ENCODE peak calls at places on chromosomes 7 and 10, in nine cellular contexts. J is H7; K is stomach; F is CD4-positive, alpha-beta T cell; C is effector CD4-positive, alpha-beta T cell; P is NCI-H1694 treated with DMSO at 0.1 percent for 48 hours; G is T-helper 17 cell; A is ELF-1; R is AG09309. U is an unnamed sample.
A peak's percentile ranks its signal among the peaks of the same experiment; 100 is the strongest.

GRCh38 chr10:49117366-49117905 is 2.1 kb upstream of the VSTM4 start:
- DNase-seq in J (no peak), K (no peak), F (no peak), C (no peak), P (no peak), G (no peak), A (no peak), R (no peak), U (no peak)

GRCh38 chr7:91182819-91183405 is 81.3 kb upstream of the FZD1 start:
- DNase-seq in J (no peak), K (no peak), F (no peak), C (no peak), P (no peak), G (no peak), A (no peak), R (peak; percentile 91), U (peak; percentile 80)

GRCh38 chr7:155738652-155739537 is 73.4 kb downstream of the SHH start:
- DNase-seq in J (peak; percentile 61), K (peak; percentile 82), F (peak; percentile 48), C (peak; percentile 53), P (peak; percentile 76), G (no peak), A (peak; percentile 74), R (peak; percentile 52), U (peak; percentile 14)

GRCh38 chr7:137462847-137463246 is 119.3 kb upstream of the PTN start:
- DNase-seq in J (no peak), K (no peak), F (no peak), C (no peak), P (no peak), G (no peak), A (no peak), R (no peak), U (no peak)

GRCh38 chr10:24518981-24519597 is 204.6 kb downstream of the ARHGAP21 start:
- DNase-seq in J (peak; percentile 73), K (peak; percentile 61), F (peak; percentile 5), C (peak; percentile 4), P (peak; percentile 33), G (no peak), A (peak; percentile 63), R (no peak), U (no peak)

GRCh38 chr10:97849101-97849490 is 547 bp upstream of the GOLGA7B start:
- DNase-seq in J (no peak), K (no peak), F (no peak), C (no peak), P (peak; percentile 46), G (no peak), A (no peak), R (no peak), U (no peak)

GRCh38 chr7:130823060-130823459 is 89.1 kb upstream of the KLF14 start:
- DNase-seq in J (no peak), K (no peak), F (no peak), C (no peak), P (no peak), G (no peak), A (no peak), R (no peak), U (no peak)

GRCh38 chr7:70881470-70881869 is 250.5 kb upstream of the GALNT17 start:
- DNase-seq in J (no peak), K (no peak), F (no peak), C (no peak), P (no peak), G (no peak), A (no peak), R (no peak), U (no peak)

GRCh38 chr7:29278362-29279070 is 83.9 kb downstream of the CHN2 start:
- DNase-seq in J (no peak), K (no peak), F (no peak), C (no peak), P (peak; percentile 47), G (no peak), A (no peak), R (no peak), U (no peak)

GRCh38 chr10:71921319-71922027 is 42.7 kb upstream of the CHST3 start:
- DNase-seq in J (no peak), K (no peak), F (no peak), C (no peak), P (no peak), G (no peak), A (peak; percentile 20), R (no peak), U (no peak)

GRCh38 chr7:34842782-34843181 is 184.8 kb downstream of the NPSR1 start:
- DNase-seq in J (no peak), K (no peak), F (no peak), C (no peak), P (no peak), G (no peak), A (no peak), R (no peak), U (no peak)

GRCh38 chr7:45092931-45093235 is 4.1 kb upstream of the NACAD start:
- DNase-seq in J (no peak), K (no peak), F (no peak), C (no peak), P (no peak), G (no peak), A (no peak), R (no peak), U (no peak)

GRCh38 chr10:119431768-119432135 is 110.8 kb downstream of the RGS10 start:
- DNase-seq in J (no peak), K (no peak), F (no peak), C (no peak), P (no peak), G (no peak), A (no peak), R (no peak), U (no peak)

GRCh38 chr10:71193516-71193915 is 18.9 kb upstream of the UNC5B start:
- DNase-seq in J (no peak), K (no peak), F (no peak), C (no peak), P (no peak), G (no peak), A (no peak), R (no peak), U (no peak)

GRCh38 chr10:46216003-46216634 is 70.7 kb upstream of the ANTXRL start:
- DNase-seq in J (peak; percentile 7), K (no peak), F (no peak), C (no peak), P (no peak), G (no peak), A (no peak), R (no peak), U (no peak)

GRCh38 chr7:105212236-105212635 is 176.5 kb downstream of the SRPK2 start:
- DNase-seq in J (no peak), K (no peak), F (no peak), C (no peak), P (no peak), G (no peak), A (no peak), R (no peak), U (no peak)